ENCODE peak calls at places on chromosomes 7 and 10, in five cellular contexts. One of them, this sample, is unnamed.
A peak's percentile ranks its signal among the peaks of the same experiment; 100 is the strongest.

GRCh38 chr10:16440396-16441105 is 3.7 kb downstream of the PTER start:
- DNase-seq in ELR: peak; percentile 14
- DNase-seq in IMR-90: no peak
- DNase-seq in PC-9: peak; percentile 89
- DNase-seq in AG04450: no peak
- DNase-seq in this sample: peak; percentile 26

GRCh38 chr10:121532465-121532864 is 65.8 kb downstream of the FGFR2 start:
- DNase-seq in ELR: no peak
- DNase-seq in IMR-90: no peak
- DNase-seq in PC-9: no peak
- DNase-seq in AG04450: no peak
- DNase-seq in this sample: no peak

GRCh38 chr10:52778511-52779392 is 6.2 kb upstream of the MBL2 start:
- DNase-seq in ELR: peak; percentile 46
- DNase-seq in IMR-90: peak; percentile 18
- DNase-seq in PC-9: no peak
- DNase-seq in AG04450: no peak
- DNase-seq in this sample: peak; percentile 64

GRCh38 chr10:30606313-30606712 is 23.2 kb downstream of the LYZL2 start:
- DNase-seq in ELR: no peak
- DNase-seq in IMR-90: no peak
- DNase-seq in PC-9: no peak
- DNase-seq in AG04450: no peak
- DNase-seq in this sample: no peak

GRCh38 chr10:95356190-95356955 is 65.6 kb upstream of the PDLIM1 start:
- DNase-seq in ELR: no peak
- DNase-seq in IMR-90: no peak
- DNase-seq in PC-9: no peak
- DNase-seq in AG04450: no peak
- DNase-seq in this sample: no peak

GRCh38 chr10:122445904-122446303 is 8.5 kb upstream of the ARMS2 start:
- DNase-seq in ELR: no peak
- DNase-seq in IMR-90: no peak
- DNase-seq in PC-9: no peak
- DNase-seq in AG04450: no peak
- DNase-seq in this sample: no peak

GRCh38 chr10:126511917-126512487 is 123.7 kb upstream of the ADAM12 start:
- DNase-seq in ELR: no peak
- DNase-seq in IMR-90: no peak
- DNase-seq in PC-9: no peak
- DNase-seq in AG04450: no peak
- DNase-seq in this sample: no peak

GRCh38 chr7:188174-188573 is 4.2 kb upstream of the FAM20C start:
- DNase-seq in ELR: no peak
- DNase-seq in IMR-90: no peak
- DNase-seq in PC-9: no peak
- DNase-seq in AG04450: no peak
- DNase-seq in this sample: peak; percentile 43

GRCh38 chr10:16519908-16520861 is 1.5 kb downstream of the C1QL3 start:
- DNase-seq in ELR: no peak
- DNase-seq in IMR-90: no peak
- DNase-seq in PC-9: no peak
- DNase-seq in AG04450: no peak
- DNase-seq in this sample: peak; percentile 6

GRCh38 chr7:127667751-127668530 is 15.9 kb downstream of the SND1 start:
- DNase-seq in ELR: peak; percentile 61
- DNase-seq in IMR-90: peak; percentile 44
- DNase-seq in PC-9: no peak
- DNase-seq in AG04450: no peak
- DNase-seq in this sample: no peak

GRCh38 chr7:76281006-76281705 is 21.3 kb upstream of the HSPB1 start:
- DNase-seq in ELR: no peak
- DNase-seq in IMR-90: no peak
- DNase-seq in PC-9: no peak
- DNase-seq in AG04450: no peak
- DNase-seq in this sample: no peak

GRCh38 chr7:76383089-76383944 is 24.5 kb upstream of the YWHAG start:
- DNase-seq in ELR: peak; percentile 17
- DNase-seq in IMR-90: no peak
- DNase-seq in PC-9: no peak
- DNase-seq in AG04450: no peak
- DNase-seq in this sample: peak; percentile 67

GRCh38 chr7:69654381-69654780 is 56.1 kb downstream of the AUTS2 start:
- DNase-seq in ELR: no peak
- DNase-seq in IMR-90: no peak
- DNase-seq in PC-9: no peak
- DNase-seq in AG04450: no peak
- DNase-seq in this sample: no peak

GRCh38 chr7:84912993-84913635 is 273.7 kb downstream of the SEMA3D start:
- DNase-seq in ELR: peak; percentile 13
- DNase-seq in IMR-90: no peak
- DNase-seq in PC-9: no peak
- DNase-seq in AG04450: no peak
- DNase-seq in this sample: peak; percentile 75

GRCh38 chr7:67625257-67625713 is 628.7 kb downstream of the TYW1 start:
- DNase-seq in ELR: peak; percentile 26
- DNase-seq in IMR-90: peak; percentile 11
- DNase-seq in PC-9: no peak
- DNase-seq in AG04450: no peak
- DNase-seq in this sample: peak; percentile 91

GRCh38 chr10:121559321-121559720 is 38.9 kb downstream of the FGFR2 start:
- DNase-seq in ELR: no peak
- DNase-seq in IMR-90: no peak
- DNase-seq in PC-9: no peak
- DNase-seq in AG04450: no peak
- DNase-seq in this sample: no peak

GRCh38 chr7:18234519-18234918 is 206.9 kb upstream of the PRPS1L1 start:
- DNase-seq in ELR: no peak
- DNase-seq in IMR-90: no peak
- DNase-seq in PC-9: no peak
- DNase-seq in AG04450: no peak
- DNase-seq in this sample: no peak

GRCh38 chr10:122375761-122376160 is 1.3 kb downstream of the PLEKHA1 start:
- DNase-seq in ELR: no peak
- DNase-seq in IMR-90: no peak
- DNase-seq in PC-9: no peak
- DNase-seq in AG04450: no peak
- DNase-seq in this sample: no peak

GRCh38 chr7:106282374-106282773 is 2.4 kb downstream of the NAMPT start:
- DNase-seq in ELR: no peak
- DNase-seq in IMR-90: no peak
- DNase-seq in PC-9: no peak
- DNase-seq in AG04450: no peak
- DNase-seq in this sample: no peak

GRCh38 chr7:13057462-13058200 is 370.2 kb downstream of the ARL4A start:
- DNase-seq in ELR: no peak
- DNase-seq in IMR-90: no peak
- DNase-seq in PC-9: no peak
- DNase-seq in AG04450: no peak
- DNase-seq in this sample: no peak

GRCh38 chr10:43594944-43595589 is 11.2 kb upstream of the ZNF485 start:
- DNase-seq in ELR: peak; percentile 37
- DNase-seq in IMR-90: peak; percentile 50
- DNase-seq in PC-9: no peak
- DNase-seq in AG04450: no peak
- DNase-seq in this sample: no peak

GRCh38 chr7:103446046-103446520 is at the start of gene SLC26A5:
- DNase-seq in ELR: no peak
- DNase-seq in IMR-90: no peak
- DNase-seq in PC-9: no peak
- DNase-seq in AG04450: no peak
- DNase-seq in this sample: peak; percentile 33

GRCh38 chr10:76231258-76231934 is 800.0 kb downstream of the LRMDA start:
- DNase-seq in ELR: no peak
- DNase-seq in IMR-90: peak; percentile 2
- DNase-seq in PC-9: no peak
- DNase-seq in AG04450: no peak
- DNase-seq in this sample: peak; percentile 70

GRCh38 chr10:89513206-89513605 is 22.2 kb downstream of the SLC16A12 start:
- DNase-seq in ELR: no peak
- DNase-seq in IMR-90: no peak
- DNase-seq in PC-9: no peak
- DNase-seq in AG04450: no peak
- DNase-seq in this sample: no peak

GRCh38 chr7:151762501-151763245 is 114.2 kb downstream of the PRKAG2 start:
- DNase-seq in ELR: no peak
- DNase-seq in IMR-90: no peak
- DNase-seq in PC-9: no peak
- DNase-seq in AG04450: no peak
- DNase-seq in this sample: no peak

GRCh38 chr10:65335311-65335710 is 1590.5 kb upstream of the LRRTM3 start:
- DNase-seq in ELR: no peak
- DNase-seq in IMR-90: no peak
- DNase-seq in PC-9: no peak
- DNase-seq in AG04450: no peak
- DNase-seq in this sample: no peak

GRCh38 chr10:102850025-102850518 is 4.0 kb upstream of the BORCS7 start:
- DNase-seq in ELR: no peak
- DNase-seq in IMR-90: no peak
- DNase-seq in PC-9: no peak
- DNase-seq in AG04450: no peak
- DNase-seq in this sample: no peak

GRCh38 chr7:324011-324410 is 34.0 kb downstream of the FOXL3 start:
- DNase-seq in ELR: no peak
- DNase-seq in IMR-90: no peak
- DNase-seq in PC-9: no peak
- DNase-seq in AG04450: no peak
- DNase-seq in this sample: no peak

GRCh38 chr7:105578496-105578895 is 2.8 kb downstream of the EFCAB10 start:
- DNase-seq in ELR: no peak
- DNase-seq in IMR-90: peak; percentile 6
- DNase-seq in PC-9: no peak
- DNase-seq in AG04450: no peak
- DNase-seq in this sample: no peak

GRCh38 chr10:105161767-105162166 is 520.7 kb downstream of the SORCS3 start:
- DNase-seq in ELR: no peak
- DNase-seq in IMR-90: no peak
- DNase-seq in PC-9: no peak
- DNase-seq in AG04450: no peak
- DNase-seq in this sample: no peak

GRCh38 chr7:45595809-45596664 is 21.9 kb downstream of the ADCY1 start:
- DNase-seq in ELR: no peak
- DNase-seq in IMR-90: no peak
- DNase-seq in PC-9: no peak
- DNase-seq in AG04450: no peak
- DNase-seq in this sample: no peak

This sample was measured in ELF-1.